ENCODE peak calls at places on chromosomes 11 and 22, in six cellular contexts. F, P, Q, M, C and L are unnamed samples.

GRCh38 chr11:16789061-16789415 is 50.6 kb downstream of the C11orf58 start:
- DNase-seq in F (no peak), P (no peak), Q (no peak), M (no peak), C (peak), L (no peak)

GRCh38 chr22:48871176-48871840 is 956.4 kb downstream of the BRD1 start:
- DNase-seq in F (no peak), P (no peak), Q (no peak), M (no peak), C (no peak), L (no peak)

GRCh38 chr22:35592418-35592967 is 24.6 kb downstream of the MB start:
- DNase-seq in F (no peak), P (no peak), Q (no peak), M (no peak), C (no peak), L (no peak)

GRCh38 chr22:48536691-48537591 is 1290.7 kb downstream of the BRD1 start:
- DNase-seq in F (no peak), P (no peak), Q (no peak), M (no peak), C (no peak), L (no peak)

GRCh38 chr11:10742460-10743208 is 8.4 kb upstream of the CTR9 start:
- DNase-seq in F (peak), P (no peak), Q (no peak), M (no peak), C (peak), L (no peak)

GRCh38 chr11:111777094-111778046 is 11.2 kb upstream of the PPP2R1B start:
- DNase-seq in F (peak), P (no peak), Q (peak), M (peak), C (peak), L (no peak)

GRCh38 chr11:64951529-64951928 is 15.8 kb upstream of the GPHA2 start:
- DNase-seq in F (no peak), P (no peak), Q (no peak), M (no peak), C (no peak), L (no peak)

GRCh38 chr11:2750101-2750509 is 50.3 kb upstream of the KCNQ1OT1 start:
- DNase-seq in F (no peak), P (no peak), Q (no peak), M (no peak), C (no peak), L (no peak)

GRCh38 chr11:2569321-2569721 is 124.5 kb downstream of the KCNQ1 start:
- DNase-seq in F (no peak), P (no peak), Q (no peak), M (no peak), C (no peak), L (no peak)

GRCh38 chr11:36164522-36165250 is 124.5 kb downstream of the COMMD9 start:
- DNase-seq in F (no peak), P (no peak), Q (no peak), M (no peak), C (peak), L (no peak)

GRCh38 chr22:30626413-30626812 is 9.2 kb upstream of the SLC35E4 start:
- DNase-seq in F (no peak), P (no peak), Q (no peak), M (no peak), C (no peak), L (no peak)

GRCh38 chr11:975824-976223 is 50.2 kb downstream of the AP2A2 start:
- DNase-seq in F (no peak), P (no peak), Q (peak), M (no peak), C (peak), L (no peak)

GRCh38 chr22:23834830-23835772 is 3.7 kb downstream of the DERL3 start:
- DNase-seq in F (no peak), P (no peak), Q (no peak), M (no peak), C (no peak), L (no peak)

GRCh38 chr22:39360674-39361413 is 11.1 kb downstream of the SYNGR1 start:
- DNase-seq in F (no peak), P (no peak), Q (peak), M (peak), C (no peak), L (no peak)

GRCh38 chr11:76327756-76328388 is 53.1 kb downstream of the THAP12 start:
- DNase-seq in F (no peak), P (no peak), Q (no peak), M (no peak), C (no peak), L (no peak)

GRCh38 chr11:34288482-34288881 is 69.3 kb downstream of the ABTB2 start:
- DNase-seq in F (no peak), P (no peak), Q (no peak), M (no peak), C (no peak), L (no peak)

GRCh38 chr22:36461665-36462474 is 19.6 kb downstream of the TXN2 start:
- DNase-seq in F (no peak), P (no peak), Q (peak), M (peak), C (peak), L (peak)

GRCh38 chr11:69144719-69145365 is 10.9 kb upstream of the SMIM38 start:
- DNase-seq in F (no peak), P (no peak), Q (no peak), M (no peak), C (peak), L (no peak)

GRCh38 chr11:125464266-125464662 is 31.8 kb downstream of the FEZ1 start:
- DNase-seq in F (no peak), P (no peak), Q (peak), M (peak), C (peak), L (no peak)

GRCh38 chr11:111719379-111719778 is 46.8 kb downstream of the PPP2R1B start:
- DNase-seq in F (no peak), P (no peak), Q (no peak), M (no peak), C (peak), L (no peak)

GRCh38 chr11:35751664-35752061 is 89.1 kb downstream of the TRIM44 start:
- DNase-seq in F (no peak), P (no peak), Q (no peak), M (peak), C (no peak), L (no peak)

GRCh38 chr22:32333141-32333768 is 24.4 kb upstream of the RFPL3 start:
- DNase-seq in F (no peak), P (peak), Q (no peak), M (no peak), C (no peak), L (no peak)

GRCh38 chr22:44697423-44698179 is 4.4 kb upstream of the PRR5 start:
- DNase-seq in F (peak), P (peak), Q (peak), M (peak), C (peak), L (peak)

GRCh38 chr11:14812776-14813175 is 79.3 kb downstream of the CYP2R1 start:
- DNase-seq in F (no peak), P (no peak), Q (no peak), M (no peak), C (no peak), L (no peak)

GRCh38 chr11:12114487-12115033 is 4.2 kb downstream of the MICAL2 start:
- DNase-seq in F (no peak), P (no peak), Q (no peak), M (no peak), C (peak), L (no peak)

GRCh38 chr11:94325681-94326080 is 21.3 kb downstream of the IZUMO1R start:
- DNase-seq in F (peak), P (peak), Q (peak), M (no peak), C (no peak), L (peak)
- TF ChIP-seq CTCF in F (peak), P (peak), Q (peak), M (no peak), C (peak), L (peak)

GRCh38 chr11:96391698-96392307 is 2.0 kb downstream of the JRKL start:
- DNase-seq in F (no peak), P (no peak), Q (peak), M (no peak), C (no peak), L (no peak)
- TF ChIP-seq CTCF in F (peak), P (no peak), Q (no peak), M (no peak), C (no peak), L (no peak)

GRCh38 chr11:66915046-66915832 is 42.9 kb downstream of the PC start:
- DNase-seq in F (no peak), P (no peak), Q (no peak), M (no peak), C (no peak), L (no peak)
- TF ChIP-seq CTCF in F (no peak), P (no peak), Q (no peak), M (no peak), C (no peak), L (no peak)

DNA sequence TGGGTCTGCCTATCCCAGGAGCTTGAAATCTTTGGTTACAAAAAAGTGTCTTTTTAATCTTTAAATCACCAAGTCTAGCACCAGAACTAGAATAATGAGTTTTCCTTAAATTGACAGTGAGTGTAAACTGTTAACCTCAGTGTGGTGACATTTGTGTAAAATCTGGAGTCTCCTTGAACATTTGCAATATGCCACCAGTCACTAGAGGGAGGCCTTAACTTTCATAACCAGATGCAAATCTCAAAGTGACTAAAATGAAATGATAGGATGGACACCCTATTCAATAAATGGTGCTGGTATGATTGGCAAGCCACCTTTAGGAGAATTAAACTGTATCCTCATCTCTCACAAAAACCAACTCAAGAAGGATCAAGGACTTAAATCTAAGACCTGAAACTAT is 8.3 kb upstream of the SCGB1D2 start:
- DNase-seq in F (no peak), P (no peak), Q (no peak), M (no peak), C (no peak), L (no peak)
- TF ChIP-seq CTCF in F (peak), P (no peak), Q (no peak), M (no peak), C (no peak), L (no peak)

GRCh38 chr11:70191495-70192140 is 11.5 kb upstream of the FADD start:
- DNase-seq in F (no peak), P (peak), Q (peak), M (peak), C (peak), L (peak)

GRCh38 chr11:70193411-70194292 is 9.4 kb upstream of the FADD start:
- DNase-seq in F (no peak), P (no peak), Q (no peak), M (no peak), C (no peak), L (no peak)

GRCh38 chr11:70200212-70200844 is 2.8 kb upstream of the FADD start:
- DNase-seq in F (no peak), P (no peak), Q (no peak), M (no peak), C (no peak), L (no peak)

GRCh38 chr11:70192666-70193410 is 10.3 kb upstream of the FADD start:
- DNase-seq in F (no peak), P (no peak), Q (no peak), M (no peak), C (no peak), L (no peak)

GRCh38 chr11:70194792-70195791 is 8.0 kb upstream of the FADD start:
- DNase-seq in F (no peak), P (no peak), Q (no peak), M (no peak), C (no peak), L (no peak)
- TF ChIP-seq CTCF in F (no peak), P (no peak), Q (no peak), M (no peak), C (no peak), L (no peak)

GRCh38 chr11:79702303-79702702 is 261.5 kb upstream of the TENM4 start:
- DNase-seq in F (no peak), P (no peak), Q (no peak), M (no peak), C (no peak), L (no peak)
- TF ChIP-seq CTCF in F (no peak), P (no peak), Q (no peak), M (no peak), C (no peak), L (no peak)

DNA sequence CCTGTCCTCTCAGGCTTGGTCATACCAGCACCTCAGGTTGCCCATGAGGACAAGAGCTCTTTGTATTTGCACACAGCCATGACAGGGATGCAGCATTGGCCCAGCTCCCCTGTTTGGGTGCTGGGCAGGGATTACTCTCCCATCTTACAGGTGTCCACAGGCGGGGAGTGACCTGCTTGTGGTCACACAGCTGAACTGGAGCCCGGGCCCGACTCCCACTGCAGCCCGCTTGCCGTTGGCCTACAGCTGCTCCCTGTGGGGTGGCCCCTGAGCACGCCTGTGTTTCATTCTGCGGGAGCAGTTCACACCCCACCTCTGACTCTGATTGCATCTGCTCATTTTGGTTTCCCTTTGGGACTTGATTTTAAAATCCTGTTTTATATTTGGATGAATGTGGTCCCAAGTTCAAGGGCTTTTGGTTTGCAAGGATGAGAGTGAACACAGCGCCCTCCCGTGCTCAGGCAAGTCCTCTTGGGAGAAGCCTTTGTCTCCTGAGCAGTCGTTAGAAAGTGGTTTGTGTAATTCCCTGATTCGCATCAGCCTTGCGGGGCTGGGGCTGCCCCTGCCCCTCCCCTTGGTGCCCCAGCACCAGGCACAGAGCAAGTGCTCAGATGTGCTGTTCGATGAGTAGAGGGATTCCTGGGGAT is 9.3 kb downstream of the PICK1 start:
- DNase-seq in F (no peak), P (no peak), Q (no peak), M (no peak), C (no peak), L (no peak)
- TF ChIP-seq CTCF in F (no peak), P (no peak), Q (no peak), M (no peak), C (no peak), L (no peak)

GRCh38 chr11:106233191-106233590 is 155.7 kb downstream of the AASDHPPT start:
- DNase-seq in F (no peak), P (no peak), Q (no peak), M (no peak), C (no peak), L (no peak)

GRCh38 chr11:106228996-106229395 is 151.5 kb downstream of the AASDHPPT start:
- DNase-seq in F (no peak), P (no peak), Q (no peak), M (no peak), C (no peak), L (no peak)

GRCh38 chr11:106236295-106236694 is 158.8 kb downstream of the AASDHPPT start:
- DNase-seq in F (no peak), P (no peak), Q (no peak), M (no peak), C (no peak), L (no peak)

GRCh38 chr11:106234794-106235193 is 157.3 kb downstream of the AASDHPPT start:
- DNase-seq in F (no peak), P (no peak), Q (no peak), M (no peak), C (no peak), L (no peak)

DNA sequence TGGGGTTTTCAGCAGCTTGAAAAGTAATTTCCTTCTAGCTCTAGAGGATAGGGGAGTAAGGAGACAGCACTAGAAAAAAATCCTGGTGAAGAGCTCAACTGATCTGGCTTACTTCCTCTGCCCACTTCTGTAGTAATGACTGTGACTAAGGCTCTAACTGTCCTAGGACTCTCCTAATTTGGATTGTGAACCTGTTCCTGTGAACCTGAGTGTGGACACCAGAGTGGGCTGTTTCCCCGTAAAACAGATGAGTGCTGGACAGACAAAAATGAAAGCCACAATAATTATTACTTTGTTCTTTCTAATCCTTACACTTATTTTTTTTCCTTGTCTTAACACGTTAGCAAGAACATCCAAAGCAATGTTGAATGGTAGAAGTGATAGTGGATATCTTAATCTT is 154.1 kb downstream of the AASDHPPT start:
- DNase-seq in F (no peak), P (no peak), Q (no peak), M (no peak), C (peak), L (no peak)
- TF ChIP-seq CTCF in F (peak), P (no peak), Q (no peak), M (peak), C (peak), L (peak)

GRCh38 chr11:97140885-97141494 is 751.2 kb downstream of the JRKL start:
- DNase-seq in F (no peak), P (no peak), Q (peak), M (peak), C (peak), L (no peak)
- TF ChIP-seq CTCF in F (peak), P (no peak), Q (no peak), M (peak), C (no peak), L (peak)

GRCh38 chr11:88341852-88342251 is 4.3 kb upstream of the CTSC start:
- DNase-seq in F (no peak), P (no peak), Q (peak), M (no peak), C (no peak), L (no peak)
- TF ChIP-seq CTCF in F (no peak), P (no peak), Q (no peak), M (no peak), C (no peak), L (peak)